ENCODE peak calls at places on chromosomes 1 and 21, in six cellular contexts. S is activated naive CD8-positive, alpha-beta T cell treated with anti-CD3 and anti-CD28 coated beads, Interleukin-2, amount 50 U/mL, for 24 hours; X is stimulated activated CD4-positive, alpha-beta T cell treated with anti-CD3 and anti-CD28 coated beads, Interleukin-2, amount 100 ng/mL, for 48 hours; B is transverse colon; N is anterior cingulate cortex; O is fibroblast of pulmonary artery. Z is an unnamed sample.

GRCh38 chr1:87200875-87201638 is 127.6 kb upstream of the LMO4 start:
- DNase-seq in S (no peak), X (no peak), B (no peak), N (no peak), O (no peak), Z (no peak)

GRCh38 chr1:95926331-95926730 is 692.3 kb downstream of the RWDD3 start:
- DNase-seq in S (no peak), X (no peak), B (no peak), N (no peak), O (no peak), Z (no peak)

GRCh38 chr1:192810253-192810880 is 1.5 kb downstream of the RGS2 start:
- DNase-seq in S (no peak), X (no peak), B (peak), N (no peak), O (peak), Z (peak)

GRCh38 chr21:17514124-17514481 is 1.3 kb downstream of the CXADR start:
- DNase-seq in S (no peak), X (no peak), B (no peak), N (no peak), O (peak), Z (peak)

GRCh38 chr1:9822897-9823692 is 670 bp downstream of the CLSTN1 start:
- DNase-seq in S (peak), X (peak), B (peak), N (no peak), O (peak), Z (peak)

GRCh38 chr1:234963904-234964702 is 164.5 kb downstream of the TOMM20 start:
- DNase-seq in S (no peak), X (no peak), B (no peak), N (no peak), O (no peak), Z (peak)

GRCh38 chr1:15465674-15466073 is 9.1 kb downstream of the CELA2A start:
- DNase-seq in S (no peak), X (no peak), B (no peak), N (no peak), O (no peak), Z (no peak)

GRCh38 chr1:203170625-203171330 is 4.8 kb downstream of the MYBPH start:
- DNase-seq in S (no peak), X (no peak), B (no peak), N (no peak), O (no peak), Z (no peak)

GRCh38 chr1:226586650-226587443 is 38.3 kb downstream of the STUM start:
- DNase-seq in S (no peak), X (no peak), B (no peak), N (no peak), O (no peak), Z (no peak)

GRCh38 chr1:108663074-108663473 is 2.2 kb upstream of the HENMT1 start:
- DNase-seq in S (no peak), X (no peak), B (no peak), N (no peak), O (peak), Z (no peak)

GRCh38 chr1:93629101-93630059 is 52.3 kb downstream of the BCAR3 start:
- DNase-seq in S (peak), X (peak), B (peak), N (no peak), O (peak), Z (peak)

GRCh38 chr1:2306151-2306978 is 78.2 kb downstream of the SKI start:
- DNase-seq in S (no peak), X (no peak), B (no peak), N (no peak), O (no peak), Z (no peak)

GRCh38 chr1:6125366-6125765 is 54.8 kb downstream of the CHD5 start:
- DNase-seq in S (no peak), X (no peak), B (no peak), N (no peak), O (no peak), Z (no peak)

GRCh38 chr1:175287377-175287776 is 94.8 kb upstream of the KIAA0040 start:
- DNase-seq in S (no peak), X (no peak), B (peak), N (no peak), O (no peak), Z (no peak)

GRCh38 chr1:51973587-51974474 is 16.7 kb downstream of the RAB3B start:
- DNase-seq in S (no peak), X (no peak), B (no peak), N (no peak), O (no peak), Z (no peak)

GRCh38 chr1:155008015-155008941 is 5.7 kb downstream of the ZBTB7B start:
- DNase-seq in S (peak), X (peak), B (peak), N (no peak), O (no peak), Z (no peak)

GRCh38 chr1:37434292-37434907 is 40.0 kb upstream of the ZC3H12A start:
- DNase-seq in S (peak), X (peak), B (peak), N (no peak), O (peak), Z (peak)

GRCh38 chr1:200558866-200559459 is 61.6 kb downstream of the KIF14 start:
- DNase-seq in S (peak), X (no peak), B (no peak), N (no peak), O (peak), Z (peak)

GRCh38 chr1:65615859-65616258 is 176.8 kb upstream of the PDE4B start:
- DNase-seq in S (no peak), X (no peak), B (no peak), N (no peak), O (peak), Z (peak)